ENCODE peak calls at places on chromosome 9, in seven cellular contexts. One of them, this sample, is unnamed.

GRCh38 chr9:124771867-124772621 is 933 bp upstream of the NR6A1 start:
- DNase-seq in ascending aorta: no peak
- DNase-seq in choroid plexus epithelial cell: peak; percentile 74
- DNase-seq in H9: peak; percentile 88
- DNase-seq in RWPE1: peak; percentile 91
- DNase-seq in right lobe of liver: peak; percentile 74
- DNase-seq in AG10803: peak; percentile 59
- DNase-seq in this sample: peak; percentile 42

GRCh38 chr9:21070171-21070571 is 7.6 kb downstream of the IFNB1 start:
- DNase-seq in ascending aorta: peak; percentile 81
- DNase-seq in choroid plexus epithelial cell: peak; percentile 97
- DNase-seq in H9: peak; percentile 41
- DNase-seq in RWPE1: peak; percentile 74
- DNase-seq in right lobe of liver: no peak
- DNase-seq in AG10803: peak; percentile 96
- DNase-seq in this sample: no peak

GRCh38 chr9:125405938-125406811 is 144.5 kb downstream of the GAPVD1 start:
- DNase-seq in ascending aorta: no peak
- DNase-seq in choroid plexus epithelial cell: peak; percentile 12
- DNase-seq in H9: peak; percentile 26
- DNase-seq in RWPE1: peak; percentile 89
- DNase-seq in right lobe of liver: no peak
- DNase-seq in AG10803: peak; percentile 17
- DNase-seq in this sample: no peak

GRCh38 chr9:35703906-35704672 is 14.4 kb upstream of the TPM2 start:
- DNase-seq in ascending aorta: no peak
- DNase-seq in choroid plexus epithelial cell: no peak
- DNase-seq in H9: no peak
- DNase-seq in RWPE1: no peak
- DNase-seq in right lobe of liver: no peak
- DNase-seq in AG10803: no peak
- DNase-seq in this sample: no peak

GRCh38 chr9:93585259-93585658 is 8.9 kb downstream of the PHF2 start:
- DNase-seq in ascending aorta: no peak
- DNase-seq in choroid plexus epithelial cell: no peak
- DNase-seq in H9: no peak
- DNase-seq in RWPE1: no peak
- DNase-seq in right lobe of liver: no peak
- DNase-seq in AG10803: no peak
- DNase-seq in this sample: no peak

GRCh38 chr9:16591092-16591491 is 279.4 kb downstream of the BNC2 start:
- DNase-seq in ascending aorta: no peak
- DNase-seq in choroid plexus epithelial cell: no peak
- DNase-seq in H9: no peak
- DNase-seq in RWPE1: no peak
- DNase-seq in right lobe of liver: no peak
- DNase-seq in AG10803: no peak
- DNase-seq in this sample: no peak

GRCh38 chr9:118568704-118569103 is 800.5 kb downstream of the BRINP1 start:
- DNase-seq in ascending aorta: no peak
- DNase-seq in choroid plexus epithelial cell: no peak
- DNase-seq in H9: no peak
- DNase-seq in RWPE1: no peak
- DNase-seq in right lobe of liver: no peak
- DNase-seq in AG10803: peak; percentile 8
- DNase-seq in this sample: no peak

GRCh38 chr9:116432051-116432450 is 255.1 kb upstream of the TRIM32 start:
- DNase-seq in ascending aorta: no peak
- DNase-seq in choroid plexus epithelial cell: no peak
- DNase-seq in H9: no peak
- DNase-seq in RWPE1: no peak
- DNase-seq in right lobe of liver: no peak
- DNase-seq in AG10803: no peak
- DNase-seq in this sample: no peak

GRCh38 chr9:131178382-131178781 is 53.0 kb downstream of the NUP214 start:
- DNase-seq in ascending aorta: peak; percentile 71
- DNase-seq in choroid plexus epithelial cell: peak; percentile 80
- DNase-seq in H9: peak; percentile 81
- DNase-seq in RWPE1: peak; percentile 87
- DNase-seq in right lobe of liver: peak; percentile 68
- DNase-seq in AG10803: peak; percentile 63
- DNase-seq in this sample: peak; percentile 82

GRCh38 chr9:98974994-98975712 is 31.4 kb downstream of the COL15A1 start:
- DNase-seq in ascending aorta: peak; percentile 92
- DNase-seq in choroid plexus epithelial cell: peak; percentile 77
- DNase-seq in H9: peak; percentile 91
- DNase-seq in RWPE1: peak; percentile 92
- DNase-seq in right lobe of liver: peak; percentile 84
- DNase-seq in AG10803: peak; percentile 54
- DNase-seq in this sample: peak; percentile 86

GRCh38 chr9:71941060-71941568 is 29.7 kb downstream of the C9orf85 start:
- DNase-seq in ascending aorta: no peak
- DNase-seq in choroid plexus epithelial cell: peak; percentile 30
- DNase-seq in H9: no peak
- DNase-seq in RWPE1: no peak
- DNase-seq in right lobe of liver: no peak
- DNase-seq in AG10803: peak; percentile 35
- DNase-seq in this sample: no peak

GRCh38 chr9:130137870-130138653 is 34.1 kb upstream of the NCS1 start:
- DNase-seq in ascending aorta: no peak
- DNase-seq in choroid plexus epithelial cell: peak; percentile 95
- DNase-seq in H9: peak; percentile 81
- DNase-seq in RWPE1: peak; percentile 94
- DNase-seq in right lobe of liver: no peak
- DNase-seq in AG10803: peak; percentile 94
- DNase-seq in this sample: no peak

GRCh38 chr9:950139-950538 is 26.3 kb upstream of the DMRT3 start:
- DNase-seq in ascending aorta: no peak
- DNase-seq in choroid plexus epithelial cell: no peak
- DNase-seq in H9: no peak
- DNase-seq in RWPE1: no peak
- DNase-seq in right lobe of liver: no peak
- DNase-seq in AG10803: no peak
- DNase-seq in this sample: no peak
- TF ChIP-seq CTCF in ascending aorta: no peak
- TF ChIP-seq CTCF in choroid plexus epithelial cell: no peak
- TF ChIP-seq CTCF in H9: peak; percentile 38
- TF ChIP-seq CTCF in RWPE1: no peak
- TF ChIP-seq CTCF in right lobe of liver: no peak
- TF ChIP-seq CTCF in AG10803: no peak
- TF ChIP-seq CTCF in this sample: no peak

GRCh38 chr9:100220936-100221335 is 121.9 kb downstream of the INVS start:
- DNase-seq in ascending aorta: no peak
- DNase-seq in choroid plexus epithelial cell: no peak
- DNase-seq in H9: no peak
- DNase-seq in RWPE1: no peak
- DNase-seq in right lobe of liver: no peak
- DNase-seq in AG10803: no peak
- DNase-seq in this sample: no peak

GRCh38 chr9:100221538-100221937 is 122.5 kb downstream of the INVS start:
- DNase-seq in ascending aorta: no peak
- DNase-seq in choroid plexus epithelial cell: no peak
- DNase-seq in H9: no peak
- DNase-seq in RWPE1: no peak
- DNase-seq in right lobe of liver: no peak
- DNase-seq in AG10803: no peak
- DNase-seq in this sample: no peak

GRCh38 chr9:100227636-100228035 is 125.1 kb downstream of the TEX10 start:
- DNase-seq in ascending aorta: no peak
- DNase-seq in choroid plexus epithelial cell: no peak
- DNase-seq in H9: no peak
- DNase-seq in RWPE1: no peak
- DNase-seq in right lobe of liver: no peak
- DNase-seq in AG10803: no peak
- DNase-seq in this sample: no peak

GRCh38 chr9:100219347-100219746 is 120.3 kb downstream of the INVS start:
- DNase-seq in ascending aorta: no peak
- DNase-seq in choroid plexus epithelial cell: peak; percentile 19
- DNase-seq in H9: no peak
- DNase-seq in RWPE1: no peak
- DNase-seq in right lobe of liver: no peak
- DNase-seq in AG10803: peak; percentile 17
- DNase-seq in this sample: no peak

DNA sequence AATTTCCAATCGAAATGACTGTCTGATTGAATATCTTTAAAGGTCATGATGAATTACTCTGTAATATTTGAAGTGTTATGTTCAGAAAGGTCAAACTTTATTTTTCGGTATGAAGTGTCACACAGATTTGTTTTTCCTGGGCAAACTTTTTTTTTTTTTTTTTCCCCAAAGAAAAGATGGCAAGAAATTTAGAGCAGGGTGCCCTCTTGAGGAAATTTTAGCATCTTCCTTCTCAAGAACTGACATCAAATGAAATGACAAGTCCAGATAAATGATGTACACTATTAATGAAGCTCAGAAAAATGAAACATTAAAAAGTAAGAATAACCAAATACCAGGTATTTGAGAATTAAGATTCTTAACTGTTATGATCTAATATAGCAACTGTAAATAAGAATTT is 123.6 kb downstream of the INVS start:
- DNase-seq in ascending aorta: no peak
- DNase-seq in choroid plexus epithelial cell: peak; percentile 70
- DNase-seq in H9: no peak
- DNase-seq in RWPE1: peak; percentile 53
- DNase-seq in right lobe of liver: no peak
- DNase-seq in AG10803: peak; percentile 56
- DNase-seq in this sample: no peak
- TF ChIP-seq CTCF in ascending aorta: peak; percentile 14
- TF ChIP-seq CTCF in choroid plexus epithelial cell: peak; percentile 52
- TF ChIP-seq CTCF in H9: peak; percentile 60
- TF ChIP-seq CTCF in RWPE1: peak; percentile 76
- TF ChIP-seq CTCF in right lobe of liver: peak; percentile 26
- TF ChIP-seq CTCF in AG10803: peak; percentile 67
- TF ChIP-seq CTCF in this sample: no peak

DNA sequence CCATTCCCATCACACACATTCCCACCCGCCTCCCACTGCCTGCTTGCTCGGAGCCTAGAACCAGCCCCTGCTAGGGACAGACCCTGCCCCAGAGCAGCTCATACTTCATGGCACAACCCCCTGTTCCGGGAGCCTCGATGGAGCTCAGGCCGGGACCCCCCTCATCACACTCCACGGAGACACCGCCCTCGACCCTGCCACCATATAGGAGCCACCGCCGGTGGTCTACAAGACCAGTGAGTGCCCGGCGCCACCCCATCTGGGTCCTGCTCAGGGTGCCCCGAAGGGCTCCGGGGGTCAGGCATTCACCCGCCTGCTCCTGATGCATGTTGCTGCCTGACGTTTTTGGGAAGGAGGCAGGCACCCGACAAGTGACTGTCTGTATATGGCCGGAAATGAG is 65.5 kb upstream of the RXRA start:
- DNase-seq in ascending aorta: no peak
- DNase-seq in choroid plexus epithelial cell: no peak
- DNase-seq in H9: no peak
- DNase-seq in RWPE1: no peak
- DNase-seq in right lobe of liver: peak; percentile 48
- DNase-seq in AG10803: no peak
- DNase-seq in this sample: no peak
- TF ChIP-seq CTCF in ascending aorta: no peak
- TF ChIP-seq CTCF in choroid plexus epithelial cell: no peak
- TF ChIP-seq CTCF in H9: no peak
- TF ChIP-seq CTCF in RWPE1: no peak
- TF ChIP-seq CTCF in right lobe of liver: no peak
- TF ChIP-seq CTCF in AG10803: no peak
- TF ChIP-seq CTCF in this sample: no peak

GRCh38 chr9:74803366-74804017 is 84.2 kb downstream of the TRPM6 start:
- DNase-seq in ascending aorta: no peak
- DNase-seq in choroid plexus epithelial cell: peak; percentile 9
- DNase-seq in H9: no peak
- DNase-seq in RWPE1: peak; percentile 24
- DNase-seq in right lobe of liver: no peak
- DNase-seq in AG10803: no peak
- DNase-seq in this sample: no peak
- TF ChIP-seq CTCF in ascending aorta: no peak
- TF ChIP-seq CTCF in choroid plexus epithelial cell: no peak
- TF ChIP-seq CTCF in H9: no peak
- TF ChIP-seq CTCF in RWPE1: no peak
- TF ChIP-seq CTCF in right lobe of liver: no peak
- TF ChIP-seq CTCF in AG10803: no peak
- TF ChIP-seq CTCF in this sample: no peak

GRCh38 chr9:79302569-79302968 is 269.2 kb upstream of the TLE4 start:
- DNase-seq in ascending aorta: no peak
- DNase-seq in choroid plexus epithelial cell: no peak
- DNase-seq in H9: no peak
- DNase-seq in RWPE1: no peak
- DNase-seq in right lobe of liver: no peak
- DNase-seq in AG10803: no peak
- DNase-seq in this sample: no peak

GRCh38 chr9:79302002-79302401 is 269.8 kb upstream of the TLE4 start:
- DNase-seq in ascending aorta: no peak
- DNase-seq in choroid plexus epithelial cell: no peak
- DNase-seq in H9: no peak
- DNase-seq in RWPE1: no peak
- DNase-seq in right lobe of liver: no peak
- DNase-seq in AG10803: peak; percentile 29
- DNase-seq in this sample: no peak

GRCh38 chr9:79301549-79301948 is 270.2 kb upstream of the TLE4 start:
- DNase-seq in ascending aorta: no peak
- DNase-seq in choroid plexus epithelial cell: no peak
- DNase-seq in H9: no peak
- DNase-seq in RWPE1: no peak
- DNase-seq in right lobe of liver: no peak
- DNase-seq in AG10803: peak; percentile 32
- DNase-seq in this sample: no peak

GRCh38 chr9:79300153-79300552 is 271.6 kb upstream of the TLE4 start:
- DNase-seq in ascending aorta: no peak
- DNase-seq in choroid plexus epithelial cell: no peak
- DNase-seq in H9: no peak
- DNase-seq in RWPE1: no peak
- DNase-seq in right lobe of liver: no peak
- DNase-seq in AG10803: peak; percentile 0
- DNase-seq in this sample: no peak
- TF ChIP-seq CTCF in ascending aorta: no peak
- TF ChIP-seq CTCF in choroid plexus epithelial cell: no peak
- TF ChIP-seq CTCF in H9: no peak
- TF ChIP-seq CTCF in RWPE1: no peak
- TF ChIP-seq CTCF in right lobe of liver: no peak
- TF ChIP-seq CTCF in AG10803: no peak
- TF ChIP-seq CTCF in this sample: no peak

GRCh38 chr9:112332674-112332976 is 794 bp downstream of the PTBP3 start:
- DNase-seq in ascending aorta: no peak
- DNase-seq in choroid plexus epithelial cell: no peak
- DNase-seq in H9: no peak
- DNase-seq in RWPE1: no peak
- DNase-seq in right lobe of liver: no peak
- DNase-seq in AG10803: no peak
- DNase-seq in this sample: no peak
- TF ChIP-seq CTCF in ascending aorta: no peak
- TF ChIP-seq CTCF in choroid plexus epithelial cell: peak; percentile 40
- TF ChIP-seq CTCF in H9: peak; percentile 34
- TF ChIP-seq CTCF in RWPE1: no peak
- TF ChIP-seq CTCF in right lobe of liver: no peak
- TF ChIP-seq CTCF in AG10803: peak; percentile 26
- TF ChIP-seq CTCF in this sample: no peak

DNA sequence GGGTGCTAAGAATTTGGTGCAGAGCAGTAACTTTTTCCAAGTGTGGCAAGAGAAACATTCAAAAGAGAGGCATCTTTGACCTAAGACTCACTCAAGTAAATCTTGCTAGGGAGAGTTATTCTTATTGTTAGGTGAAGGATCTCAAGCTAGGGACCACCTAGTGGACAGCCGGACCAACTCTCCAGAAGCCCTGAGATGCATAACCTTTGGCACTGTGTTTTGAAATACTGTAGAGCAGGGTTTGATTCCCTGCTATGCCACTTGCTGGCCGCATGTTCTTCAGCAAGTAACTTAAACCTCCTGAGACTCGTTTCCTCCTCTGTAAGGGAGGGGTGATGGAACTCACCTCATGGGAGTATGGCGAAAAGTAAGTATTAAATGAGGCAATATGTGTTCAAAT is 336.1 kb upstream of the ADAMTSL1 start:
- DNase-seq in ascending aorta: no peak
- DNase-seq in choroid plexus epithelial cell: no peak
- DNase-seq in H9: no peak
- DNase-seq in RWPE1: no peak
- DNase-seq in right lobe of liver: no peak
- DNase-seq in AG10803: no peak
- DNase-seq in this sample: no peak
- TF ChIP-seq CTCF in ascending aorta: no peak
- TF ChIP-seq CTCF in choroid plexus epithelial cell: no peak
- TF ChIP-seq CTCF in H9: peak; percentile 35
- TF ChIP-seq CTCF in RWPE1: no peak
- TF ChIP-seq CTCF in right lobe of liver: no peak
- TF ChIP-seq CTCF in AG10803: no peak
- TF ChIP-seq CTCF in this sample: no peak

This sample was measured in activated CD8-positive, alpha-beta T cell treated with anti-CD3 and anti-CD28 coated beads for 36 hours.